ENCODE peak calls at places on chromosomes 13 and 19, in four cellular contexts. One of them, this sample, is unnamed.

GRCh38 chr19:51794865-51795490 is at the start of gene FPR3:
- DNase-seq in CD4-positive, alpha-beta memory T cell: no peak
- DNase-seq in fibroblast of lung: no peak
- DNase-seq in HuH-7: no peak
- DNase-seq in this sample: no peak

GRCh38 chr19:9641810-9642209 is 20.8 kb upstream of the ZNF561 start:
- DNase-seq in CD4-positive, alpha-beta memory T cell: no peak
- DNase-seq in fibroblast of lung: no peak
- DNase-seq in HuH-7: no peak
- DNase-seq in this sample: no peak

GRCh38 chr13:114025432-114026127 is 51.7 kb upstream of the C13orf46 start:
- DNase-seq in CD4-positive, alpha-beta memory T cell: no peak
- DNase-seq in fibroblast of lung: peak; percentile 88
- DNase-seq in HuH-7: no peak
- DNase-seq in this sample: no peak

GRCh38 chr19:40806385-40807146 is 7.6 kb downstream of the EGLN2 start:
- DNase-seq in CD4-positive, alpha-beta memory T cell: peak; percentile 82
- DNase-seq in fibroblast of lung: peak; percentile 97
- DNase-seq in HuH-7: peak; percentile 92
- DNase-seq in this sample: peak; percentile 86

GRCh38 chr19:2554856-2555255 is 78.9 kb downstream of the GADD45B start:
- DNase-seq in CD4-positive, alpha-beta memory T cell: no peak
- DNase-seq in fibroblast of lung: no peak
- DNase-seq in HuH-7: no peak
- DNase-seq in this sample: no peak

GRCh38 chr19:2038284-2039081 is 12.6 kb downstream of the MKNK2 start:
- DNase-seq in CD4-positive, alpha-beta memory T cell: no peak
- DNase-seq in fibroblast of lung: no peak
- DNase-seq in HuH-7: no peak
- DNase-seq in this sample: peak; percentile 21

GRCh38 chr19:50427997-50428425 is 4.7 kb upstream of the MYBPC2 start:
- DNase-seq in CD4-positive, alpha-beta memory T cell: peak; percentile 25
- DNase-seq in fibroblast of lung: peak; percentile 82
- DNase-seq in HuH-7: no peak
- DNase-seq in this sample: peak; percentile 40

GRCh38 chr19:10142701-10143375 is 23.1 kb upstream of the EIF3G start:
- DNase-seq in CD4-positive, alpha-beta memory T cell: peak; percentile 81
- DNase-seq in fibroblast of lung: no peak
- DNase-seq in HuH-7: no peak
- DNase-seq in this sample: peak; percentile 69

GRCh38 chr19:34766386-34766785 is 6.6 kb downstream of the ZNF599 start:
- DNase-seq in CD4-positive, alpha-beta memory T cell: no peak
- DNase-seq in fibroblast of lung: no peak
- DNase-seq in HuH-7: no peak
- DNase-seq in this sample: no peak

GRCh38 chr13:98147521-98147920 is 4.6 kb downstream of the FARP1 start:
- DNase-seq in CD4-positive, alpha-beta memory T cell: no peak
- DNase-seq in fibroblast of lung: no peak
- DNase-seq in HuH-7: no peak
- DNase-seq in this sample: no peak

GRCh38 chr13:66809496-66809895 is 420.6 kb downstream of the PCDH9 start:
- DNase-seq in CD4-positive, alpha-beta memory T cell: no peak
- DNase-seq in fibroblast of lung: no peak
- DNase-seq in HuH-7: no peak
- DNase-seq in this sample: no peak

GRCh38 chr19:35211545-35212230 is 16.9 kb downstream of the FAM187B start:
- DNase-seq in CD4-positive, alpha-beta memory T cell: peak; percentile 93
- DNase-seq in fibroblast of lung: no peak
- DNase-seq in HuH-7: no peak
- DNase-seq in this sample: peak; percentile 86

GRCh38 chr19:4929186-4929585 is 19.9 kb downstream of the UHRF1 start:
- DNase-seq in CD4-positive, alpha-beta memory T cell: no peak
- DNase-seq in fibroblast of lung: no peak
- DNase-seq in HuH-7: no peak
- DNase-seq in this sample: no peak

GRCh38 chr19:16327501-16327900 is 2.9 kb downstream of the KLF2 start:
- DNase-seq in CD4-positive, alpha-beta memory T cell: peak; percentile 41
- DNase-seq in fibroblast of lung: no peak
- DNase-seq in HuH-7: no peak
- DNase-seq in this sample: no peak

GRCh38 chr13:47112205-47112896 is 215.5 kb upstream of the HTR2A start:
- DNase-seq in CD4-positive, alpha-beta memory T cell: no peak
- DNase-seq in fibroblast of lung: no peak
- DNase-seq in HuH-7: no peak
- DNase-seq in this sample: no peak

GRCh38 chr13:113649212-113649611 is 8.8 kb downstream of the ATP4B start:
- DNase-seq in CD4-positive, alpha-beta memory T cell: no peak
- DNase-seq in fibroblast of lung: no peak
- DNase-seq in HuH-7: no peak
- DNase-seq in this sample: no peak

GRCh38 chr19:33740811-33741396 is 55.8 kb upstream of the KCTD15 start:
- DNase-seq in CD4-positive, alpha-beta memory T cell: peak; percentile 4
- DNase-seq in fibroblast of lung: peak; percentile 24
- DNase-seq in HuH-7: peak; percentile 80
- DNase-seq in this sample: peak; percentile 51

GRCh38 chr19:9295411-9295849 is 14.2 kb downstream of the ZNF699 start:
- DNase-seq in CD4-positive, alpha-beta memory T cell: no peak
- DNase-seq in fibroblast of lung: no peak
- DNase-seq in HuH-7: no peak
- DNase-seq in this sample: no peak

GRCh38 chr19:6718741-6719539 is 1.5 kb downstream of the C3 start:
- DNase-seq in CD4-positive, alpha-beta memory T cell: peak; percentile 26
- DNase-seq in fibroblast of lung: peak; percentile 7
- DNase-seq in HuH-7: peak; percentile 60
- DNase-seq in this sample: peak; percentile 57

GRCh38 chr13:99980201-99981114 is 1.1 kb upstream of the ZIC2 start:
- DNase-seq in CD4-positive, alpha-beta memory T cell: no peak
- DNase-seq in fibroblast of lung: peak; percentile 51
- DNase-seq in HuH-7: no peak
- DNase-seq in this sample: peak; percentile 51

GRCh38 chr19:33333615-33334014 is 31.3 kb upstream of the CEBPA start:
- DNase-seq in CD4-positive, alpha-beta memory T cell: no peak
- DNase-seq in fibroblast of lung: no peak
- DNase-seq in HuH-7: no peak
- DNase-seq in this sample: no peak

GRCh38 chr19:54572696-54573311 is 786 bp upstream of the LILRA2 start:
- DNase-seq in CD4-positive, alpha-beta memory T cell: no peak
- DNase-seq in fibroblast of lung: no peak
- DNase-seq in HuH-7: no peak
- DNase-seq in this sample: no peak

GRCh38 chr19:5563941-5564612 is 3.7 kb downstream of the TINCR start:
- DNase-seq in CD4-positive, alpha-beta memory T cell: no peak
- DNase-seq in fibroblast of lung: no peak
- DNase-seq in HuH-7: no peak
- DNase-seq in this sample: no peak

GRCh38 chr13:26695360-26695705 is 65.3 kb downstream of the GPR12 start:
- DNase-seq in CD4-positive, alpha-beta memory T cell: no peak
- DNase-seq in fibroblast of lung: no peak
- DNase-seq in HuH-7: no peak
- DNase-seq in this sample: no peak

GRCh38 chr13:97226788-97227627 is 4.9 kb downstream of the MBNL2 start:
- DNase-seq in CD4-positive, alpha-beta memory T cell: peak; percentile 50
- DNase-seq in fibroblast of lung: no peak
- DNase-seq in HuH-7: no peak
- DNase-seq in this sample: peak; percentile 61

GRCh38 chr13:110333837-110334236 is 26.8 kb downstream of the COL4A2 start:
- DNase-seq in CD4-positive, alpha-beta memory T cell: no peak
- DNase-seq in fibroblast of lung: no peak
- DNase-seq in HuH-7: no peak
- DNase-seq in this sample: no peak

GRCh38 chr13:30049692-30050091 is 199.3 kb upstream of the UBL3 start:
- DNase-seq in CD4-positive, alpha-beta memory T cell: no peak
- DNase-seq in fibroblast of lung: no peak
- DNase-seq in HuH-7: no peak
- DNase-seq in this sample: no peak

GRCh38 chr19:1259206-1259872 is 9.8 kb upstream of the CIRBP start:
- DNase-seq in CD4-positive, alpha-beta memory T cell: peak; percentile 80
- DNase-seq in fibroblast of lung: peak; percentile 71
- DNase-seq in HuH-7: no peak
- DNase-seq in this sample: peak; percentile 84

GRCh38 chr13:45441633-45442032 is 23.1 kb upstream of the COG3 start:
- DNase-seq in CD4-positive, alpha-beta memory T cell: no peak
- DNase-seq in fibroblast of lung: peak; percentile 15
- DNase-seq in HuH-7: no peak
- DNase-seq in this sample: peak; percentile 38

GRCh38 chr13:30091035-30091434 is 216.3 kb downstream of the KATNAL1 start:
- DNase-seq in CD4-positive, alpha-beta memory T cell: no peak
- DNase-seq in fibroblast of lung: no peak
- DNase-seq in HuH-7: no peak
- DNase-seq in this sample: no peak